ENCODE peak calls at places on chromosomes 12 and 14, in ten cellular contexts. T, P, K, D, L, B, U, H, X and V are unnamed samples.

GRCh38 chr12:119671070-119671469 is 3.1 kb downstream of the PRKAB1 start:
- DNase-seq in K (no peak), X (no peak), P (no peak), T (no peak), D (no peak), H (no peak), U (no peak), B (no peak), L (no peak), V (no peak)

GRCh38 chr12:12503384-12504078 is 59.1 kb downstream of the DUSP16 start:
- DNase-seq in D (no peak), K (no peak), B (no peak), H (no peak), L (no peak), X (no peak), T (peak; percentile 69), U (no peak), P (no peak), V (no peak)

GRCh38 chr12:57781241-57781640 is 1.3 kb upstream of the TSFM start:
- DNase-seq in D (no peak), U (no peak), P (no peak), B (no peak), X (no peak), H (no peak), T (no peak), K (no peak), L (no peak), V (no peak)

GRCh38 chr12:11684393-11684792 is 34.9 kb downstream of the ETV6 start:
- DNase-seq in U (no peak), L (no peak), T (no peak), K (no peak), H (no peak), D (peak; percentile 75), B (no peak), P (no peak), X (no peak), V (no peak)

GRCh38 chr14:33846100-33846824 is 104.6 kb downstream of the EGLN3 start:
- DNase-seq in B (no peak), K (no peak), P (no peak), U (no peak), T (no peak), L (no peak), D (no peak), X (no peak), H (no peak), V (no peak)

GRCh38 chr12:120696599-120696998 is 9.7 kb downstream of the MLEC start:
- DNase-seq in X (no peak), B (no peak), K (no peak), U (no peak), D (no peak), P (peak; percentile 53), T (no peak), H (no peak), L (no peak), V (no peak)

GRCh38 chr14:50874842-50875241 is 3.0 kb downstream of the ABHD12B start:
- DNase-seq in U (peak; percentile 79), L (no peak), X (no peak), B (no peak), K (no peak), T (no peak), D (no peak), H (no peak), P (no peak), V (no peak)

GRCh38 chr14:68770553-68771286 is 22.1 kb downstream of the ZFP36L1 start:
- DNase-seq in K (no peak), X (no peak), L (no peak), P (no peak), H (no peak), U (no peak), D (no peak), B (no peak), T (no peak), V (no peak)

GRCh38 chr14:70013269-70013873 is 134.2 kb downstream of the SMOC1 start:
- DNase-seq in K (no peak), B (peak; percentile 37), D (peak; percentile 13), H (no peak), U (peak; percentile 41), L (peak; percentile 11), T (peak; percentile 57), X (peak; percentile 72), P (no peak), V (no peak)

GRCh38 chr14:74655597-74656389 is 43.8 kb upstream of the LTBP2 start:
- DNase-seq in L (no peak), D (peak; percentile 86), B (no peak), K (no peak), U (no peak), H (no peak), P (no peak), T (no peak), X (no peak), V (no peak)

GRCh38 chr14:105536691-105537579 is 10.6 kb downstream of the TMEM121 start:
- DNase-seq in K (no peak), D (no peak), B (no peak), P (no peak), T (no peak), L (no peak), H (no peak), X (no peak), U (no peak), V (no peak)